ENCODE peak calls at places on chromosomes 13 and 19, in four cellular contexts. H is K562, B is GM12878, I is endothelial cell of umbilical vein. K is an unnamed sample.

GRCh38 chr19:51799311-51799997 is 4.5 kb downstream of the FPR3 start:
- DNase-seq in I (peak), B (no peak), H (peak), K (peak)

GRCh38 chr13:93230466-93230865 is 3.9 kb downstream of the GPC6 start:
- DNase-seq in H (no peak), I (no peak), B (no peak), K (peak)

GRCh38 chr13:43626994-43627393 is 159.8 kb downstream of the ENOX1 start:
- DNase-seq in H (no peak), I (no peak), B (no peak), K (no peak)

GRCh38 chr19:8460516-8461298 is 15.9 kb downstream of the HNRNPM start:
- DNase-seq in B (no peak), I (no peak), H (no peak), K (no peak)

GRCh38 chr19:51489113-51489512 is 10.8 kb downstream of the CEACAM18 start:
- DNase-seq in B (no peak), I (no peak), H (no peak), K (no peak)

GRCh38 chr13:97191143-97191542 is 31.0 kb upstream of the MBNL2 start:
- DNase-seq in B (no peak), H (peak), I (no peak), K (no peak)

GRCh38 chr13:51341804-51342203 is 2.3 kb downstream of the SERPINE3 start:
- DNase-seq in B (no peak), H (no peak), I (no peak), K (no peak)

GRCh38 chr13:95800455-95800854 is 123.5 kb downstream of the DNAJC3 start:
- DNase-seq in I (no peak), H (no peak), B (no peak), K (peak)

GRCh38 chr13:65808061-65808460 is 1422.1 kb downstream of the PCDH9 start:
- DNase-seq in I (no peak), B (no peak), H (no peak), K (peak)

GRCh38 chr13:80217614-80218456 is 123.1 kb downstream of the SPRY2 start:
- DNase-seq in I (peak), H (no peak), B (no peak), K (peak)

GRCh38 chr19:55345818-55346724 is 6.4 kb downstream of the KMT5C start:
- DNase-seq in H (peak), I (no peak), B (no peak), K (no peak)

GRCh38 chr19:29843180-29844051 is 31.6 kb downstream of the CCNE1 start:
- DNase-seq in H (peak), I (no peak), B (no peak), K (no peak)

GRCh38 chr19:8506402-8506957 is 4.0 kb upstream of the PRAM1 start:
- DNase-seq in H (peak), I (no peak), B (no peak), K (no peak)

GRCh38 chr19:39223703-39224279 is 19.7 kb upstream of the SYCN start:
- DNase-seq in H (peak), B (no peak), I (peak), K (peak)

GRCh38 chr19:54030895-54031586 is 32.7 kb downstream of the VSTM1 start:
- DNase-seq in H (peak), B (no peak), I (peak), K (peak)

GRCh38 chr13:19862511-19863313 is 737 bp downstream of the ZMYM5 start:
- DNase-seq in I (peak), B (no peak), H (peak), K (peak)

GRCh38 chr19:34259367-34259865 is 5.1 kb downstream of the GARRE1 start:
- DNase-seq in I (no peak), H (no peak), B (no peak), K (peak)

GRCh38 chr19:743168-743687 is 7.7 kb upstream of the MISP start:
- DNase-seq in I (no peak), H (no peak), B (no peak), K (no peak)

GRCh38 chr19:33302974-33303790 is 848 bp upstream of the CEBPA start:
- DNase-seq in I (peak), B (no peak), H (no peak), K (peak)

GRCh38 chr19:9144920-9145319 is 4.7 kb downstream of the ZNF317 start:
- DNase-seq in H (no peak), B (no peak), I (no peak), K (no peak)

GRCh38 chr19:1483067-1483978 is 4.3 kb upstream of the C19orf25 start:
- DNase-seq in B (no peak), H (no peak), I (no peak), K (no peak)

GRCh38 chr13:107271226-107271625 is 703.3 kb upstream of the ARGLU1 start:
- DNase-seq in B (no peak), H (no peak), I (peak), K (peak)

GRCh38 chr13:41680900-41681299 is 223.6 kb downstream of the RGCC start:
- DNase-seq in H (no peak), I (no peak), B (no peak), K (no peak)

GRCh38 chr19:51034704-51035103 is at the start of gene KLK12:
- DNase-seq in I (no peak), B (no peak), H (no peak), K (no peak)

GRCh38 chr19:15255359-15255990 is 23.2 kb upstream of the EPHX3 start:
- DNase-seq in I (no peak), H (no peak), B (no peak), K (no peak)

GRCh38 chr19:3243851-3244700 is 19.6 kb downstream of the CELF5 start:
- DNase-seq in B (no peak), H (peak), I (peak), K (peak)

GRCh38 chr13:66210677-66211076 is 1019.5 kb downstream of the PCDH9 start:
- DNase-seq in B (no peak), H (no peak), I (peak), K (peak)

GRCh38 chr19:54160182-54160811 is 776 bp upstream of the LENG1 start:
- DNase-seq in B (no peak), I (peak), H (peak), K (peak)

GRCh38 chr19:32876919-32877285 is 7.3 kb upstream of the SLC7A9 start:
- DNase-seq in B (no peak), I (no peak), H (no peak), K (peak)

GRCh38 chr13:21012841-21013681 is 48.3 kb downstream of the LATS2 start:
- DNase-seq in H (no peak), I (peak), B (no peak), K (no peak)

GRCh38 chr19:41701401-41702075 is 6.9 kb upstream of the CEACAM5 start:
- DNase-seq in I (no peak), B (no peak), H (peak), K (no peak)

GRCh38 chr13:29753593-29754485 is 96.6 kb downstream of the UBL3 start:
- DNase-seq in I (no peak), H (no peak), B (no peak), K (peak)

GRCh38 chr13:83895994-83896580 is 13.8 kb upstream of the SLITRK1 start:
- DNase-seq in I (no peak), H (no peak), B (no peak), K (peak)

GRCh38 chr19:18502633-18503294 is 19.1 kb downstream of the ELL start:
- DNase-seq in I (no peak), H (no peak), B (no peak), K (no peak)

GRCh38 chr19:9881720-9882119 is 46.6 kb downstream of the PIN1 start:
- DNase-seq in I (no peak), H (no peak), B (no peak), K (no peak)

GRCh38 chr13:112175162-112176075 is 108.5 kb downstream of the SOX1 start:
- DNase-seq in I (no peak), H (no peak), B (no peak), K (no peak)
- TF ChIP-seq FOS in I (no peak), H (no peak), B (no peak), K (no peak)

DNA sequence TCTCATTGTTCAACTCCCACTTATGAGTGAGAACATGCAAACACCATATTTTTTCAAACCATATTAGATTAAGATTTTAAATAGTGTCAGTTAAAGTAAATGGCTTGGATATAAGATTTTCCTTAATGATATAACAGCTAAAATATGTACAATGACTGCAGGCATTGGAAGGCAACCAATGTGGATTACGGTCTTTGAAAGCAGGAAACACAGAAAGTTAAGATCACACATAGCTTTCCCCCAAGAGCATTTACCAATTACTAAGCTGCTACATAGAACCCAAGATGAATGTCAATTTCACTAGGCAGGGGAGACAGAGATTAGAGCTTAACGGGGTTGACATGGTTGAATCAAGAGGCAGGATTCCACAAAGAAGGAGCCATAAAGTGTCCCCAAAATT is 173.2 kb upstream of the TRPC4 start:
- DNase-seq in B (no peak), I (no peak), H (no peak), K (peak)
- TF ChIP-seq FOS in B (no peak), I (no peak), H (no peak), K (no peak)

DNA sequence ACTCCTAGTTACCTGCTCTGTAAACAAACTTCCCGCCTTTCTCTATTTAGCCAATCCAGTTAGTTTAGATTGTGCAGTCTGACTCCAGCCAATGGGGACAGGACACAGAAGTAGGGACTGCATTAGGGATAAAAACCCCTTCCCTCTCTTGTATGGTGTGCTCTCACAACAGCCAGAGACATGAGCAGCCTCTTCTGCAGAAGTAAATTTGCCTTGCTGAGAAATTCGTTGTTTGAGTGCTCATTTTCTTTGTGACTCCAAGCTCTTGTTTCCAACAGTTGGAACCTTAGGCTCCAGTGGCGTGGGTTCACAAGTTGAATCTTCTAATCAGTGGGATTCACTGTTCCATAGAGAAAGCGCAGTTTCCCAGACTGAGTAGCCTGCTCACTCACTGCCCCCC is 66.1 kb downstream of the ZNF93 start:
- DNase-seq in B (no peak), H (no peak), I (no peak), K (no peak)
- TF ChIP-seq FOS in B (no peak), H (no peak), I (no peak), K (no peak)

GRCh38 chr19:16320987-16321386 is 3.6 kb upstream of the KLF2 start:
- DNase-seq in H (no peak), I (no peak), B (no peak), K (no peak)

GRCh38 chr19:16316506-16316882 is 8.1 kb upstream of the KLF2 start:
- DNase-seq in B (no peak), I (peak), H (no peak), K (no peak)

GRCh38 chr19:16319466-16319865 is 5.2 kb upstream of the KLF2 start:
- DNase-seq in I (no peak), B (no peak), H (no peak), K (peak)

DNA sequence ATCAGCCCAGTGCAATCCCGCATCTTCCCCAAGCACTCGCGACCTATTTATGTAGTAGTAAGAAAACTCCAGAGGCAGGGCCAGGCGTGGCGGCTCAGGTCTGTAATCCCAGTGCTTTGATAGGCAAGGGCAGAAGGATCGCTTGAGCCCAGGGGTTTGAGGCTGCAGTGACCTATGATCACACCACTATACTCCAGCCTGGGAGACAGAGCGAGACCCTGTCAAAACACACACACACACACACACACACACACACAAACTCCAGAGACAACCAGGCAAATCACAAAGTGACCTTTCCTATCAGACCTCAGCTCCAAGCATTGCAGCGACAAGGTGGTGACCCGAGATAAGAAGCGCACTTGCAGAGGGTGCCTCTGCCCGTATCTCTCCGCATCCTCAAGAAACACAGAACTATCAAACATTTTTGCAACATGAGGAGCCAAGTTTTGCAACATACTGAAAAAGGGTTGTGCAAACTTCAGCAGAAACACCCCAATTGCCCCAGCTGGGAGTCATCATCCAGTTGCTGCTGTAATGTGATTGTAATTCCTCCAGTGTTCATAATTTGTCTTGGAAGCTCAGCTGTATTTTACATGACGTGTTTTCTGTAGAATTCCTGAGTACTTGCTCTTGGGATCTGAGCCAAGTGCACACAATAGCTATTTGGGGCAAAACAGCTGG is 8.7 kb upstream of the KLF2 start:
- DNase-seq in B (no peak), I (no peak), H (peak), K (peak)
- TF ChIP-seq FOS in B (no peak), I (peak), H (no peak), K (peak)

GRCh38 chr13:60623131-60623530 is 226.1 kb downstream of the TDRD3 start:
- DNase-seq in I (no peak), H (no peak), B (no peak), K (no peak)
- TF ChIP-seq FOS in I (no peak), H (no peak), B (no peak), K (no peak)

DNA sequence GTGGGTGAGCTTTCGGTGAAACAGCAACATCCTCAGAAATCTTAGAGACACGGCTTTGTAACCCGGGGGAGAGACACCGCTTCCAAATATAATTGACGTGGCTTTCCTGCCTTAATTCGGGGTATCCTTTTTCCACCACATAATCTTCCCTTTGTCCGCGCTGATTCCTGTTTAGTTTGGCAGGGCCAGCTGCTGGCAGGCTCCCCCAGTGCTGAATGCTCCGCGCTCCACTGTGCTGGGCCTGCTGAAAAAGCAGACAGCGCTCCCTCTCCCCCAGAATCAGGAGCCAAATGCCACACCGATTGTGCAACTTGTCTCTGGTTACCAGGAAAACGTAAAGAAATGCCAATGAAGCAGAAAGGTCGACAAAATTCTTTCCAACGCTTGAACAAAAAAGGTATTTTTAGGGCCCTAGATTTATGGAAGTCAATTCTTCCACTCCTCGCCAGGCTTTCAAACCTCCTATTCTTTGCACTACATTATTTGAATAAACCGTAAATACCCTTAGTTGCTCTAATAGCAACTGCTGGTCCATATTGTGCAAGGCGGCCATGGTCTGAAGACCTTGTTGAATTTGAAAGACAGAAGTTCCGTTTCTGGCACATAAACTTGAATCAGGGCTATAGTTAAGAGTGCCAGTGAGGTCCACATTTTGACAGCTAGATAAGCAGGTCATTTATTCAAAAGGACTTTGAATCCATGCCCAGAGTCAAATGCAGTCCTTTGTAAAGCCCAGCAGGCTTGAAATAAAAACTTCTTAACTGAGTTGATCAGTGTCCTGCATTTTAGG is 206.7 kb upstream of the RFC3 start:
- DNase-seq in H (no peak), I (peak), B (no peak), K (peak)
- TF ChIP-seq FOS in H (no peak), I (no peak), B (no peak), K (no peak)

GRCh38 chr13:89903115-89903514 is 1444.4 kb upstream of the MIR17HG start:
- DNase-seq in H (no peak), B (no peak), I (no peak), K (no peak)

GRCh38 chr13:89900104-89900760 is 1447.3 kb upstream of the MIR17HG start:
- DNase-seq in H (no peak), I (peak), B (no peak), K (no peak)

GRCh38 chr13:89902223-89902622 is 1445.3 kb upstream of the MIR17HG start:
- DNase-seq in I (no peak), B (no peak), H (no peak), K (no peak)

GRCh38 chr13:89899302-89900103 is 1448.0 kb upstream of the MIR17HG start:
- DNase-seq in B (no peak), I (no peak), H (no peak), K (no peak)

DNA sequence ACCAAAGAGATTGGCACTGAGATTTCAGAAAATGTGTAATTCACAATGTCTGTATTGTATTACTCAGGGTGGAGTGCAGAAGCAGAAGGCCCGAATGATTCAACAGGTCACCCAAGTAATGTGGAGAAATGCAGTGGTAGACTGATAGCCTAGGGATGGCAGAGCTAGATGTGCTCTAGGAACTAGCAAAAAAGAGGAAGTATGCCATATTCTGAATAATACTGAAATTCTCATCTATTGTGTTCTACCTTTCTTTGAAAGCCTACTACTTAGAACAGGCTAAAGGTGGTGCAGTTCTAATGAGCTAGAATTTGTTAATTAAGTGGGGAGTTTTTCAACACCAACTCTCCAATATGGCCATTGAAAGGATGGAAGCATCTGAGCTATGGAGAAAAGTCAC is 1449.8 kb upstream of the MIR17HG start:
- DNase-seq in I (no peak), B (peak), H (no peak), K (no peak)
- TF ChIP-seq FOS in I (no peak), B (no peak), H (no peak), K (no peak)

GRCh38 chr19:40687525-40688016 is 2.9 kb downstream of the NUMBL start:
- DNase-seq in B (peak), H (peak), I (no peak), K (peak)
- TF ChIP-seq FOS in B (no peak), H (no peak), I (no peak), K (no peak)

K was measured in IMR-90.